ENCODE peak calls at places on chromosomes 12 and 14, in four cellular contexts. B is HepG2, I is GM12878, L is H1. C is an unnamed sample.

GRCh38 chr14:91418387-91419043 is 895 bp upstream of the CCDC88C start:
- DNase-seq in I (no peak), B (peak), L (peak), C (no peak)

GRCh38 chr12:18165422-18165871 is 75.5 kb upstream of the RERGL start:
- DNase-seq in I (peak), B (no peak), L (no peak), C (no peak)

GRCh38 chr14:20415723-20416622 is 2.7 kb upstream of the TEP1 start:
- DNase-seq in L (no peak), I (peak), B (peak), C (no peak)

GRCh38 chr14:99562848-99563748 is 40.9 kb downstream of the CCDC85C start:
- DNase-seq in L (peak), I (no peak), B (peak), C (no peak)

GRCh38 chr14:29548948-29549370 is 378.7 kb downstream of the PRKD1 start:
- DNase-seq in B (peak), L (no peak), I (peak), C (peak)

GRCh38 chr12:42921741-42922511 is 332.4 kb upstream of the PRICKLE1 start:
- DNase-seq in L (no peak), I (no peak), B (no peak), C (no peak)

GRCh38 chr14:74942164-74942563 is 13.2 kb downstream of the PGF start:
- DNase-seq in L (no peak), B (no peak), I (no peak), C (no peak)

GRCh38 chr12:68178184-68178583 is 18.6 kb upstream of the IFNG start:
- DNase-seq in L (no peak), B (no peak), I (no peak), C (no peak)

GRCh38 chr14:70073924-70074566 is 114.7 kb downstream of the SLC8A3 start:
- DNase-seq in I (no peak), L (peak), B (peak), C (peak)

GRCh38 chr12:62613092-62613491 is 146.5 kb downstream of the MON2 start:
- DNase-seq in L (no peak), B (no peak), I (no peak), C (no peak)

GRCh38 chr12:42144174-42144423 is 575 bp downstream of the GXYLT1 start:
- DNase-seq in I (no peak), B (no peak), L (peak), C (no peak)

DNA sequence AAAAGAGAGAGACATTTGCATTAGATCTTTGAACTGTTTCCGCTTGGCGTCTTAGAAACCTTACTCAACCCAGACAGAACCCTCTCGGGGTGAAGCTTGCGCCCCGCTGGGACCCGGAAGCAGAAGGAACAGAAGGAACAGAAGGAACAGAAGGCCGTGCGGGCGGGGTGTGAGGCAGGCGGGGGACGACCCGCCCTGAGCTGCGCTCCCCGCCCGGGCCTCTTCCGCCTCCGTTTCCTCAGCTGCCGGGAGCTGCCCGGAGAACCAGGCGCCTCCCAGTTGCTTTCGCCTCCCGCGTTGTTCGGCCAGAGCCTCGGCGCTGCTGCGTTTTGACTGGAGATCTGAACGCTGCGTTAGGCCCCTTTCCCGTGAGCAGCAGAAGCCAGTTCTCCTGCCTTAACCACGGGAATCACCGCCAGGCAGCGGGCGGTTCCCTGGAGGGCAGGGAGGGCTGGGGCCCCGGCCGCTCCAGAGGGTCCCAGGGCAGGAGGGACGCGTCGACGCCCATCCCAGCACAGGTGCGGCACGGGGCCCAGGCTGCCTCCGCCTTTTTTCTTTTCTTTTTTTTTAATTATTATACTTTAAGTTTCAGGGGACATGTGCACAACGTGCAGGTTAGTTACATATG is 19.3 kb upstream of the MMP17 start:
- DNase-seq in B (no peak), I (peak), L (no peak), C (no peak)
- H3K9ac ChIP-seq in B (no peak), I (no peak), L (no peak), C (no peak)

GRCh38 chr14:31080489-31080888 is 54.3 kb upstream of the STRN3 start:
- DNase-seq in I (no peak), B (no peak), L (peak), C (no peak)
- TF ChIP-seq SUZ12 in I (no peak), B (no peak), L (no peak), C (no peak)

DNA sequence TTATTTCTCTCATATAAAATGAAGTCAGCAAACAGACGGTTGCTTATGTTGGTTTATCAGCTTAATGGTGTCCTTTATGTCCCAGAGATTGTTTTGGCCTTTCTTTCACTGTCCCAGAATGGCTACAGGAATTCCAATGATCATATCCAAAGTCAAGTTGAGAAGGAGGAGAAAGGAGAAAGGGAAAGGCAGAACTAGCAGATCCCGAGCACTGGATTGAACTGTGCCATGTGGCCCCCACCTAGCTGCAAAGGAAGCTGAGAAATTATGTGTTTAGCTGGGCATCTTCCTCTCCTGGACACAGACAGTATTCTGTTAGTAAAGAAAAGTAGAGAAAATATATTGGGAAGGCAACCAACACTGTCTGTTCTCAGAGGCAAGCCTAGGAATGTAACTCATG is 90.7 kb upstream of the ANO4 start:
- DNase-seq in I (no peak), L (no peak), B (no peak), C (no peak)
- H3K9ac ChIP-seq in I (no peak), L (no peak), B (no peak), C (no peak)

GRCh38 chr14:37081220-37081619 is 91.2 kb downstream of the SLC25A21 start:
- DNase-seq in L (no peak), I (no peak), B (no peak), C (no peak)
- TF ChIP-seq SUZ12 in L (no peak), I (no peak), B (no peak), C (no peak)

GRCh38 chr12:122852336-122853275 is 17.3 kb downstream of the HIP1R start:
- DNase-seq in B (no peak), L (no peak), I (no peak), C (no peak)
- H3K9ac ChIP-seq in B (no peak), L (no peak), I (no peak), C (no peak)

DNA sequence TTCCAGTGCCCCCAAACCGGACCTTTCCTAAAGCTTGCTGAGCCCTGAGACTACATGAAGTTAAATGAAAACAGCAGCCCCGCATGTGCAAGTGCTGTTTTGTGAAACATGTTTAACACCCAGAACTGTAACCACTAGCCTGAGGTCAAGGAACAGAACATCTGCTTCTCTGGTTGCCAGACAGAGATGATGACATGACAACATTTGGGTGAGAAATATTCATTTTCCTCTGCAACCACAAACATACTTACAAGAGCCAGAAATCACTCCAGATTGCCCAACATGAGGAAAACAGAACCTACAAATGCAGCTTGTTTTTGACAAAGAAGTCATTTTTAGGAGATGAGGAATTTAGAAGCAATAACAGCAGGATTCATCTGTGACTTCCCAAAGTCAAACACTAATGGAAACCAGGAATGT is 110.4 kb downstream of the BCAT1 start:
- DNase-seq in B (no peak), L (no peak), I (peak), C (no peak)
- TF ChIP-seq SUZ12 in B (no peak), L (no peak), I (no peak), C (no peak)

GRCh38 chr14:92644166-92644565 is 104.3 kb downstream of the LGMN start:
- DNase-seq in B (no peak), L (no peak), I (no peak), C (no peak)
- H3K9ac ChIP-seq in B (no peak), L (no peak), I (no peak), C (no peak)

GRCh38 chr14:55849833-55850232 is 268.4 kb upstream of the PELI2 start:
- DNase-seq in L (no peak), B (no peak), I (no peak), C (no peak)

GRCh38 chr14:55845963-55846851 is 266.2 kb downstream of the KTN1 start:
- DNase-seq in I (no peak), L (no peak), B (peak), C (no peak)

GRCh38 chr14:55847766-55848165 is 267.8 kb downstream of the KTN1 start:
- DNase-seq in I (no peak), L (no peak), B (no peak), C (no peak)

GRCh38 chr14:55848964-55849363 is 269.0 kb downstream of the KTN1 start:
- DNase-seq in I (no peak), B (no peak), L (no peak), C (no peak)

GRCh38 chr14:55846852-55847471 is 267.0 kb downstream of the KTN1 start:
- DNase-seq in I (no peak), B (no peak), L (no peak), C (no peak)
- TF ChIP-seq SUZ12 in I (no peak), B (no peak), L (no peak), C (no peak)

GRCh38 chr12:34601689-34602088 is 579.4 kb downstream of the ALG10 start:
- DNase-seq in B (no peak), I (no peak), L (no peak), C (no peak)
- H3K9ac ChIP-seq in B (no peak), I (no peak), L (no peak), C (no peak)